ENCODE peak calls at places on chromosomes 6 and 20, in four cellular contexts. D is stomach, W is suprapubic skin, A is transverse colon. U is an unnamed sample.

GRCh38 chr6:111113731-111114438 is 26.6 kb downstream of the SLC16A10 start:
- DNase-seq in D (peak; percentile 42), W (peak; percentile 59), A (no peak), U (no peak)

GRCh38 chr6:161744211-161745067 is 470.6 kb upstream of the AGPAT4 start:
- DNase-seq in D (no peak), W (no peak), A (no peak), U (no peak)

GRCh38 chr6:166586424-166587156 is at the start of gene RAMACL:
- DNase-seq in D (peak; percentile 40), W (no peak), A (peak; percentile 52), U (no peak)

GRCh38 chr6:23319560-23319959 is 750.2 kb downstream of the HDGFL1 start:
- DNase-seq in D (no peak), W (no peak), A (no peak), U (no peak)

GRCh38 chr6:133707456-133707855 is 181.5 kb upstream of the TCF21 start:
- DNase-seq in D (no peak), W (no peak), A (no peak), U (no peak)

GRCh38 chr20:24685736-24686135 is 216.3 kb downstream of the SYNDIG1 start:
- DNase-seq in D (no peak), W (peak; percentile 29), A (no peak), U (no peak)

GRCh38 chr6:155093430-155093829 is 98.3 kb downstream of the TIAM2 start:
- DNase-seq in D (no peak), W (no peak), A (no peak), U (no peak)

GRCh38 chr20:25277941-25278521 is 30.1 kb downstream of the PYGB start:
- DNase-seq in D (peak; percentile 23), W (peak; percentile 60), A (peak; percentile 63), U (peak; percentile 7)

GRCh38 chr6:20691185-20691584 is 156.9 kb downstream of the CDKAL1 start:
- DNase-seq in D (no peak), W (no peak), A (no peak), U (no peak)

GRCh38 chr20:7858851-7859250 is 81.4 kb downstream of the HAO1 start:
- DNase-seq in D (no peak), W (no peak), A (no peak), U (no peak)

GRCh38 chr6:41756354-41756753 is 9.2 kb upstream of the PGC start:
- DNase-seq in D (peak; percentile 68), W (no peak), A (no peak), U (no peak)

GRCh38 chr6:100209323-100210137 is 215.5 kb upstream of the MCHR2 start:
- DNase-seq in D (no peak), W (no peak), A (no peak), U (no peak)

GRCh38 chr20:4533734-4534133 is 188.0 kb upstream of the PRND start:
- DNase-seq in D (no peak), W (no peak), A (no peak), U (no peak)

GRCh38 chr20:25083773-25084615 is 2.1 kb upstream of the VSX1 start:
- DNase-seq in D (peak; percentile 48), W (no peak), A (peak; percentile 39), U (peak; percentile 60)

GRCh38 chr20:48384147-48384818 is 443.5 kb downstream of the PREX1 start:
- DNase-seq in D (no peak), W (no peak), A (no peak), U (no peak)

GRCh38 chr6:11276911-11277274 is 44.4 kb upstream of the NEDD9 start:
- DNase-seq in D (no peak), W (no peak), A (no peak), U (no peak)

GRCh38 chr6:162099685-162100084 is 627.9 kb downstream of the PRKN start:
- DNase-seq in D (no peak), W (no peak), A (no peak), U (no peak)

GRCh38 chr6:110357696-110358535 is at the start of gene METTL24:
- DNase-seq in D (peak; percentile 27), W (no peak), A (no peak), U (peak; percentile 46)

GRCh38 chr20:5282561-5282960 is 34.2 kb downstream of the PROKR2 start:
- DNase-seq in D (no peak), W (no peak), A (no peak), U (no peak)

GRCh38 chr6:157552171-157552747 is 171.3 kb downstream of the ZDHHC14 start:
- DNase-seq in D (no peak), W (no peak), A (no peak), U (no peak)

GRCh38 chr6:39831701-39832100 is 39.5 kb downstream of the DAAM2 start:
- DNase-seq in D (no peak), W (no peak), A (no peak), U (no peak)

GRCh38 chr6:4774715-4775590 is 1.3 kb upstream of the CDYL start:
- DNase-seq in D (no peak), W (peak; percentile 77), A (peak; percentile 44), U (peak; percentile 80)

GRCh38 chr6:130202782-130203181 is 20.0 kb downstream of the SAMD3 start:
- DNase-seq in D (no peak), W (no peak), A (peak; percentile 16), U (no peak)

GRCh38 chr20:13336308-13337089 is 115.4 kb downstream of the ISM1 start:
- DNase-seq in D (no peak), W (no peak), A (no peak), U (no peak)

GRCh38 chr6:150345786-150346185 is 23.0 kb upstream of the IYD start:
- DNase-seq in D (no peak), W (no peak), A (no peak), U (no peak)

GRCh38 chr6:47004458-47004857 is 37.7 kb downstream of the ADGRF1 start:
- DNase-seq in D (no peak), W (no peak), A (no peak), U (no peak)

GRCh38 chr6:139161817-139162284 is 27.0 kb downstream of the HECA start:
- DNase-seq in D (no peak), W (no peak), A (no peak), U (no peak)

GRCh38 chr6:6969761-6970223 is 138.0 kb upstream of the RREB1 start:
- DNase-seq in D (peak; percentile 81), W (no peak), A (peak; percentile 89), U (peak; percentile 96)

GRCh38 chr6:127933137-127933536 is 32.3 kb upstream of the THEMIS start:
- DNase-seq in D (no peak), W (no peak), A (no peak), U (no peak)
- H3K36me3 ChIP-seq in D (no peaks in the 10 kb centered on the region), W (no peaks in the 10 kb centered on the region), A (no peaks in the 10 kb centered on the region), U (no peaks in the 10 kb centered on the region)

GRCh38 chr20:59025086-59025485 is 5.9 kb downstream of the TUBB1 start:
- DNase-seq in D (no peak), W (no peak), A (no peak), U (no peak)

GRCh38 chr20:59025511-59025910 is 6.3 kb downstream of the TUBB1 start:
- DNase-seq in D (no peak), W (no peak), A (no peak), U (no peak)

GRCh38 chr20:59022754-59023153 is 3.5 kb downstream of the TUBB1 start:
- DNase-seq in D (no peak), W (no peak), A (no peak), U (no peak)

GRCh38 chr20:59023616-59024015 is 4.4 kb downstream of the TUBB1 start:
- DNase-seq in D (no peak), W (no peak), A (no peak), U (no peak)

GRCh38 chr20:59024111-59024530 is 4.9 kb downstream of the TUBB1 start:
- DNase-seq in D (no peak), W (no peak), A (no peak), U (peak; percentile 66)
- H3K27me3 ChIP-seq in D (no peaks in the 10 kb centered on the region), W (no peaks in the 10 kb centered on the region), A (no peaks in the 10 kb centered on the region), U (no peaks in the 10 kb centered on the region)

GRCh38 chr6:48889429-48889828 is 573.6 kb downstream of the MMUT start:
- DNase-seq in D (no peak), W (no peak), A (no peak), U (no peak)
- H3K36me3 ChIP-seq in D (no peaks in the 10 kb centered on the region), W (no peaks in the 10 kb centered on the region), A (no peaks in the 10 kb centered on the region), U (no peaks in the 10 kb centered on the region)

GRCh38 chr20:46164166-46164565 is 46.1 kb downstream of the CD40 start:
- DNase-seq in D (no peak), W (no peak), A (no peak), U (no peak)
- H3K27me3 ChIP-seq in D (peaks cover 21% of the 10 kb centered on the region), W (peaks cover 52% of the 10 kb centered on the region), A (peaks cover 32% of the 10 kb centered on the region), U (peaks cover 4% of the 10 kb centered on the region)

GRCh38 chr20:17620371-17621228 is 50.7 kb downstream of the DSTN start:
- DNase-seq in D (peak; percentile 21), W (no peak), A (peak; percentile 7), U (peak; percentile 31)
- H3K36me3 ChIP-seq in D (peaks cover 91% of the 10 kb centered on the region), W (peaks cover 98% of the 10 kb centered on the region), A (no peaks in the 10 kb centered on the region), U (peaks cover 99% of the 10 kb centered on the region)

GRCh38 chr6:89439014-89439413 is 6.1 kb downstream of the ANKRD6 start:
- DNase-seq in D (no peak), W (no peak), A (no peak), U (no peak)

GRCh38 chr6:89443658-89444057 is 10.7 kb downstream of the ANKRD6 start:
- DNase-seq in D (no peak), W (no peak), A (no peak), U (no peak)

GRCh38 chr6:89436226-89436625 is 3.3 kb downstream of the ANKRD6 start:
- DNase-seq in D (no peak), W (no peak), A (no peak), U (no peak)

GRCh38 chr6:89438248-89438647 is 5.3 kb downstream of the ANKRD6 start:
- DNase-seq in D (no peak), W (no peak), A (no peak), U (no peak)

DNA sequence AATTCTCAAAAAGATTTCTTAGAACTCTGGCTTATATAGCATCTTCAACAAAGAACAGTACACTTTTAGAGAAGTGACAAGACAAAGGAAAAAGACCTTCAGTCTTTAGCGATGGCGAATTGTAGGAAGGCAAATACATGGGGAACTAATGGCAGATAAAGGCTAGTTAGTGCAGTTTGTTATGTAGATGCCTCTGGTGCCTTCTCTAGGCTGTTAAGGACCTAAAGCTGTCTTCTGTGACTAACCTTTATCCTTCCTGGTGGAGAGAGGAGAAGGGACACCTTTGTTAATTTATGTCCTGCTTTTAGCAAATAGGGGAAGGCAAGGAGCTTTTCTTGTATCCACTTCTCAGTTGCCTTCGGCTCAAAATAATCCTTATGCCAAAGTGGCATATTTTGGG is 7.2 kb downstream of the ANKRD6 start:
- DNase-seq in D (no peak), W (no peak), A (no peak), U (no peak)
- H3K27me3 ChIP-seq in D (no peaks in the 10 kb centered on the region), W (no peaks in the 10 kb centered on the region), A (no peaks in the 10 kb centered on the region), U (no peaks in the 10 kb centered on the region)

GRCh38 chr6:73823046-73823735 is 127.2 kb downstream of the CD109 start:
- DNase-seq in D (no peak), W (no peak), A (no peak), U (no peak)
- H3K36me3 ChIP-seq in D (no peaks in the 10 kb centered on the region), W (peaks cover 22% of the 10 kb centered on the region), A (no peaks in the 10 kb centered on the region), U (no peaks in the 10 kb centered on the region)

GRCh38 chr6:38234934-38235678 is 404.6 kb downstream of the BTBD9 start:
- DNase-seq in D (no peak), W (no peak), A (no peak), U (no peak)

GRCh38 chr6:38234141-38234540 is 405.6 kb downstream of the BTBD9 start:
- DNase-seq in D (no peak), W (no peak), A (no peak), U (no peak)

GRCh38 chr6:38233161-38233791 is 406.5 kb downstream of the BTBD9 start:
- DNase-seq in D (no peak), W (no peak), A (no peak), U (no peak)
- H3K27me3 ChIP-seq in D (no peaks in the 10 kb centered on the region), W (no peaks in the 10 kb centered on the region), A (no peaks in the 10 kb centered on the region), U (no peaks in the 10 kb centered on the region)

U was measured in pancreas.